ENCODE peak calls at places on chromosome 1, in five cellular contexts. S is activated naive CD4-positive, alpha-beta T cell; E is stromal cell of bone marrow; Q is effector memory CD4-positive, alpha-beta T cell; G is cardiac muscle cell. R is an unnamed sample.

GRCh38 chr1:227049253-227049652 is 109.2 kb downstream of the COQ8A start:
- DNase-seq in E (no peak), G (no peak), Q (no peak), S (no peak), R (no peak)

GRCh38 chr1:44584167-44584566 is 90.1 kb downstream of the TMEM53 start:
- DNase-seq in S (no peak), E (no peak), G (no peak), Q (no peak), R (no peak)

GRCh38 chr1:181347495-181348390 is 135.6 kb upstream of the CACNA1E start:
- DNase-seq in E (no peak), G (no peak), Q (no peak), S (no peak), R (no peak)

GRCh38 chr1:241213147-241213546 is 143.9 kb downstream of the RGS7 start:
- DNase-seq in Q (no peak), E (no peak), G (no peak), S (no peak), R (no peak)

GRCh38 chr1:89608627-89609338 is 24.1 kb upstream of the LRRC8C start:
- DNase-seq in E (no peak), S (no peak), G (no peak), Q (peak), R (peak)

GRCh38 chr1:168892945-168893344 is 163.9 kb upstream of the DPT start:
- DNase-seq in S (no peak), E (no peak), G (no peak), Q (no peak), R (no peak)

GRCh38 chr1:19765623-19766022 is 34.1 kb downstream of the TMCO4 start:
- DNase-seq in S (no peak), E (peak), G (no peak), Q (no peak), R (no peak)

GRCh38 chr1:81220614-81221071 is 580.1 kb upstream of the ADGRL2 start:
- DNase-seq in G (no peak), E (no peak), Q (no peak), S (no peak), R (no peak)

GRCh38 chr1:240663160-240663879 is 51.4 kb upstream of the GREM2 start:
- DNase-seq in S (no peak), G (no peak), E (peak), Q (no peak), R (no peak)

GRCh38 chr1:186212574-186213224 is 162.4 kb downstream of the TPR start:
- DNase-seq in E (peak), Q (no peak), S (no peak), G (peak), R (no peak)

GRCh38 chr1:154179951-154180687 is 11.8 kb downstream of the TPM3 start:
- DNase-seq in Q (no peak), E (no peak), S (no peak), G (no peak), R (no peak)

GRCh38 chr1:230109871-230110667 is 43.0 kb downstream of the GALNT2 start:
- DNase-seq in S (peak), Q (no peak), E (no peak), G (no peak), R (no peak)

GRCh38 chr1:245698860-245699259 is 544.1 kb downstream of the KIF26B start:
- DNase-seq in G (no peak), E (no peak), S (no peak), Q (no peak), R (no peak)

GRCh38 chr1:77533660-77534295 is 148.7 kb downstream of the ZZZ3 start:
- DNase-seq in E (peak), Q (peak), S (peak), G (peak), R (peak)

GRCh38 chr1:1833456-1833855 is 55.2 kb upstream of the NADK start:
- DNase-seq in E (no peak), Q (no peak), S (no peak), G (no peak), R (no peak)

GRCh38 chr1:1799716-1800115 is 21.4 kb upstream of the NADK start:
- DNase-seq in Q (no peak), S (no peak), G (no peak), E (no peak), R (no peak)

GRCh38 chr1:167987174-167987573 is 50.3 kb upstream of the MPC2 start:
- DNase-seq in G (no peak), Q (no peak), S (no peak), E (no peak), R (no peak)

GRCh38 chr1:17831619-17832018 is 76.5 kb downstream of the ACTL8 start:
- DNase-seq in Q (no peak), E (peak), S (no peak), G (peak), R (no peak)

GRCh38 chr1:33094971-33095604 is 14.1 kb downstream of the AZIN2 start:
- DNase-seq in S (no peak), G (peak), Q (no peak), E (peak), R (peak)